ENCODE peak calls at places on chromosome 14, in six cellular contexts. U is WTC11; H is KBM-7; V is activated CD8-positive, alpha-beta memory T cell treated with anti-CD3 and anti-CD28 coated beads for 4 hours; B is heart right ventricle; P is left cardiac atrium. T is an unnamed sample.

GRCh38 chr14:51290132-51290531 is 50.1 kb downstream of the TMX1 start:
- DNase-seq in P (no peak), H (no peak), V (no peak), U (no peak), B (no peak), T (no peak)

GRCh38 chr14:80585506-80585835 is 356.1 kb downstream of the CEP128 start:
- DNase-seq in B (no peak), P (no peak), H (no peak), V (no peak), U (no peak), T (no peak)

GRCh38 chr14:52551696-52552062 is 626 bp downstream of the TXNDC16 start:
- DNase-seq in B (no peak), U (no peak), P (no peak), H (peak; percentile 72), V (no peak), T (no peak)

GRCh38 chr14:80664576-80664975 is 277.0 kb downstream of the CEP128 start:
- DNase-seq in P (no peak), U (no peak), V (no peak), B (no peak), H (no peak), T (no peak)

GRCh38 chr14:106308839-106309389 is 782.5 kb downstream of the TMEM121 start:
- DNase-seq in H (peak; percentile 79), P (peak; percentile 32), U (peak; percentile 42), B (peak; percentile 15), V (peak; percentile 28), T (peak; percentile 48)

GRCh38 chr14:37253905-37254304 is 56.2 kb downstream of the MIPOL1 start:
- DNase-seq in H (no peak), U (no peak), P (peak; percentile 31), B (no peak), V (no peak), T (no peak)

GRCh38 chr14:90522585-90523191 is 125.9 kb downstream of the CALM1 start:
- DNase-seq in P (peak; percentile 76), H (peak; percentile 29), B (no peak), V (no peak), U (no peak), T (no peak)

GRCh38 chr14:88289214-88289613 is 33.9 kb downstream of the KCNK10 start:
- DNase-seq in P (no peak), V (no peak), U (no peak), B (no peak), H (no peak), T (no peak)

GRCh38 chr14:64644629-64645028 is 59.6 kb upstream of the PLEKHG3 start:
- DNase-seq in B (no peak), P (no peak), H (no peak), V (no peak), U (no peak), T (no peak)

GRCh38 chr14:33556382-33557121 is 394.3 kb downstream of the EGLN3 start:
- DNase-seq in V (no peak), B (no peak), H (no peak), P (no peak), U (no peak), T (no peak)

GRCh38 chr14:30298266-30298795 is 260.6 kb upstream of the G2E3 start:
- DNase-seq in U (no peak), B (no peak), H (no peak), P (no peak), V (no peak), T (no peak)

GRCh38 chr14:105885561-105886320 is 359.4 kb downstream of the TMEM121 start:
- DNase-seq in H (no peak), V (no peak), P (no peak), U (peak; percentile 1), B (peak; percentile 6), T (no peak)

GRCh38 chr14:82094819-82095218 is 561.2 kb upstream of the SEL1L start:
- DNase-seq in B (no peak), P (no peak), V (no peak), U (no peak), H (no peak), T (no peak)

GRCh38 chr14:41167040-41167439 is 439.6 kb upstream of the LRFN5 start:
- DNase-seq in P (no peak), V (no peak), B (no peak), U (no peak), H (no peak), T (no peak)

GRCh38 chr14:103721334-103722120 is 5.9 kb downstream of the ZFYVE21 start:
- DNase-seq in H (no peak), B (no peak), U (no peak), V (no peak), P (no peak), T (no peak)

GRCh38 chr14:72904840-72905561 is 11.1 kb upstream of the DPF3 start:
- DNase-seq in U (peak; percentile 55), H (peak; percentile 81), B (no peak), V (peak; percentile 47), P (peak; percentile 49), T (peak; percentile 33)

GRCh38 chr14:70856851-70857498 is 47.7 kb upstream of the MAP3K9 start:
- DNase-seq in H (no peak), P (no peak), V (no peak), U (no peak), B (no peak), T (no peak)

GRCh38 chr14:27739657-27740156 is 1026.9 kb upstream of the FOXG1 start:
- DNase-seq in U (no peak), V (no peak), B (no peak), H (no peak), P (no peak), T (no peak)

GRCh38 chr14:67447033-67447381 is 35.0 kb upstream of the PLEK2 start:
- DNase-seq in U (no peak), V (no peak), B (no peak), H (no peak), P (no peak), T (no peak)

GRCh38 chr14:21023817-21024667 is 819 bp downstream of the NDRG2 start:
- DNase-seq in P (no peak), V (no peak), H (no peak), B (no peak), U (peak; percentile 17), T (no peak)

GRCh38 chr14:61860294-61860918 is 98.2 kb downstream of the SNAPC1 start:
- DNase-seq in B (no peak), H (peak; percentile 88), P (peak; percentile 38), U (peak; percentile 74), V (peak; percentile 36), T (peak; percentile 30)

GRCh38 chr14:33946679-33947078 is 4.2 kb downstream of the EGLN3 start:
- DNase-seq in P (no peak), V (no peak), H (no peak), B (no peak), U (no peak), T (no peak)

GRCh38 chr14:103315368-103315911 is 18.6 kb upstream of the EIF5 start:
- DNase-seq in P (peak; percentile 79), V (no peak), H (peak; percentile 40), B (no peak), U (no peak), T (no peak)

GRCh38 chr14:100603341-100604125 is 16.3 kb upstream of the BEGAIN start:
- DNase-seq in P (no peak), V (no peak), U (no peak), H (peak; percentile 55), B (no peak), T (no peak)

GRCh38 chr14:86640288-86640687 is 1110.3 kb downstream of the FLRT2 start:
- DNase-seq in P (no peak), B (no peak), H (no peak), U (no peak), V (no peak), T (no peak)

GRCh38 chr14:101963611-101964296 is 619 bp upstream of the DYNC1H1 start:
- DNase-seq in H (no peak), U (no peak), V (no peak), B (no peak), P (no peak), T (no peak)

GRCh38 chr14:93984987-93985410 is 8.6 kb upstream of the ASB2 start:
- DNase-seq in U (peak; percentile 50), V (no peak), H (no peak), B (no peak), P (no peak), T (no peak)

GRCh38 chr14:101328412-101329149 is 232.7 kb upstream of the DIO3 start:
- DNase-seq in U (no peak), H (no peak), B (no peak), P (no peak), V (no peak), T (no peak)

GRCh38 chr14:76768201-76768656 is 7.0 kb downstream of the VASH1 start:
- DNase-seq in U (peak; percentile 52), H (peak; percentile 98), P (peak; percentile 88), V (peak; percentile 19), B (peak; percentile 77), T (peak; percentile 30)

GRCh38 chr14:70988452-70988851 is 81.2 kb downstream of the PCNX1 start:
- DNase-seq in P (no peak), B (no peak), V (no peak), U (no peak), H (peak; percentile 36), T (no peak)

GRCh38 chr14:39431416-39432178 is 636 bp downstream of the FBXO33 start:
- DNase-seq in H (peak; percentile 57), B (peak; percentile 42), V (peak; percentile 13), U (peak; percentile 58), P (peak; percentile 42), T (peak; percentile 37)

GRCh38 chr14:23186913-23187654 is 3.6 kb upstream of the SLC7A8 start:
- DNase-seq in P (no peak), B (no peak), V (no peak), U (no peak), H (peak; percentile 75), T (no peak)

GRCh38 chr14:91996951-91997371 is 42.9 kb downstream of the TRIP11 start:
- DNase-seq in V (no peak), B (no peak), U (no peak), P (no peak), H (peak; percentile 39), T (no peak)

GRCh38 chr14:75283162-75283883 is 4.7 kb downstream of the FOS start:
- DNase-seq in H (no peak), V (no peak), P (peak; percentile 38), U (no peak), B (no peak), T (peak; percentile 41)

GRCh38 chr14:58098507-58098906 is 53.5 kb downstream of the ARMH4 start:
- DNase-seq in P (no peak), V (no peak), H (no peak), U (no peak), B (no peak), T (no peak)

GRCh38 chr14:105410642-105411016 is 9.0 kb upstream of the MTA1 start:
- DNase-seq in H (no peak), B (no peak), U (no peak), V (no peak), P (no peak), T (no peak)

GRCh38 chr14:78968249-78968648 is 798.1 kb downstream of the NRXN3 start:
- DNase-seq in B (no peak), P (no peak), H (no peak), V (no peak), U (no peak), T (no peak)

GRCh38 chr14:92384461-92385133 is 61.6 kb downstream of the SLC24A4 start:
- DNase-seq in U (no peak), H (no peak), P (no peak), B (no peak), V (no peak), T (no peak)

GRCh38 chr14:105378873-105379685 is 19.3 kb upstream of the TEX22 start:
- DNase-seq in P (no peak), V (no peak), U (no peak), B (no peak), H (no peak), T (no peak)

T was measured in central memory CD8-positive, alpha-beta T cell.